ENCODE peak calls at places on chromosomes 1 and 21, in six cellular contexts. K is IMR-90, F is left ventricle myocardium inferior, P is psoas muscle, H is A673, S is colonic mucosa. O is an unnamed sample.

GRCh38 chr1:194865367-194865766 is 1679.0 kb upstream of the B3GALT2 start:
- DNase-seq in K (peak), F (no peak), P (no peak), H (no peak), S (no peak), O (no peak)

GRCh38 chr1:228047183-228047466 is 35.4 kb upstream of the ARF1 start:
- DNase-seq in K (no peak), F (no peak), P (no peak), H (no peak), S (no peak), O (no peak)

GRCh38 chr1:42784946-42785693 is at the start of gene TMEM269:
- DNase-seq in K (no peak), F (no peak), P (no peak), H (no peak), S (no peak), O (peak)

GRCh38 chr1:158101944-158102343 is 78.8 kb upstream of the CD1D start:
- DNase-seq in K (peak), F (no peak), P (no peak), H (peak), S (no peak), O (no peak)

GRCh38 chr1:230282157-230282556 is 144.0 kb downstream of the PGBD5 start:
- DNase-seq in K (no peak), F (no peak), P (peak), H (peak), S (peak), O (peak)

GRCh38 chr1:229835226-229835625 is 209.2 kb downstream of the URB2 start:
- DNase-seq in K (no peak), F (no peak), P (no peak), H (no peak), S (no peak), O (no peak)

GRCh38 chr1:25647863-25648262 is 31.3 kb downstream of the MAN1C1 start:
- DNase-seq in K (no peak), F (peak), P (no peak), H (no peak), S (peak), O (no peak)

GRCh38 chr1:211761400-211761799 is 69.2 kb downstream of the LPGAT1 start:
- DNase-seq in K (no peak), F (no peak), P (no peak), H (no peak), S (no peak), O (no peak)

GRCh38 chr1:67847466-67847865 is 14.2 kb upstream of the GNG12 start:
- DNase-seq in K (peak), F (no peak), P (no peak), H (no peak), S (no peak), O (no peak)

GRCh38 chr1:147337040-147337439 is 94.6 kb downstream of the CHD1L start:
- DNase-seq in K (no peak), F (no peak), P (no peak), H (no peak), S (no peak), O (no peak)

GRCh38 chr1:15820478-15820877 is 13.0 kb upstream of the UQCRHL start:
- DNase-seq in K (peak), F (no peak), P (no peak), H (no peak), S (no peak), O (no peak)
- H3K27ac ChIP-seq in K (no peak), F (no peak), P (no peak), H (no peak), S (no peak), O (no peak)

DNA sequence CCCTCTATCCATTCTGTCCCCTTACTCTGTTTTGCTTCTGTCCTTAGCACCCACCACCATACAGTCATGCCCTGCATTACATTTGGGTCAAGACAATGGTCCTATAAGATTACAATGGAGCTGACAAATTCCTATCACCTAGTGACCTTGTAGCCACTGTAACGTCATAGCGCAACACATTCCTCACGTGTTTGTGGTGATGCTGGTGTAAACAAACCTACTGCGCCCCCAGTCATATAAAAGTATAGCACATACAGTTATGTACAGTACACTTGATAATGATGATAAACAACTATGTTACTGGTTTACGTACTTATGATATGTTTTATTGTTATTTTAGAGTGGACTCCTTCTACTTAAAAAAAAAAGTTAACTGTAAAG is 4.2 kb upstream of the CITED4 start:
- DNase-seq in K (peak), F (no peak), P (no peak), H (no peak), S (no peak), O (no peak)
- H3K27ac ChIP-seq in K (no peak), F (peak), P (no peak), H (no peak), S (no peak), O (no peak)

DNA sequence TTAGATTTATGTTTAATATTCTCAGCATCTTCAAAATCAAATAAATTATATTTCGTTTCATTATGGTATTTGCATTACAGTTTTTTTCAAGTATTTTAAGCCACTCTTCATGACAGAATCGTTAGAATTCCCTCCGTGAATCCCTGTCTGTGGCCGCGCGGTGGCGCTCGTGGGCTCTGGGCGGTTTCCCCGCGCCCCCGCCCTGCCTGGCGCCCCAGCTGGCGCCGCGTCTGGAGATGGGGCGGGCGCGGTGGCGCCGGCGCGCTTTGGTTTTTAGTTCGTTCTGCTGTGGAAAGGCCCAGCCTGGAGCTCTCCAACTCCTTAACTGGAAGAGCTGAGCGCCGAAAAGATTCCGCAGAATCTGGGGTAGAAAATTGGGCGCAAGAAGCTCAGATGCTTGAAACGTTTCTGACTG is 25.7 kb downstream of the PRMT2 start:
- DNase-seq in K (peak), F (peak), P (peak), H (peak), S (peak), O (no peak)
- H3K27ac ChIP-seq in K (peak), F (peak), P (no peak), H (peak), S (no peak), O (no peak)

GRCh38 chr1:18902523-18903312 is at the start of gene ALDH4A1:
- DNase-seq in K (peak), F (peak), P (peak), H (peak), S (peak), O (peak)
- H3K27ac ChIP-seq in K (peak), F (peak), P (peak), H (peak), S (peak), O (peak)

DNA sequence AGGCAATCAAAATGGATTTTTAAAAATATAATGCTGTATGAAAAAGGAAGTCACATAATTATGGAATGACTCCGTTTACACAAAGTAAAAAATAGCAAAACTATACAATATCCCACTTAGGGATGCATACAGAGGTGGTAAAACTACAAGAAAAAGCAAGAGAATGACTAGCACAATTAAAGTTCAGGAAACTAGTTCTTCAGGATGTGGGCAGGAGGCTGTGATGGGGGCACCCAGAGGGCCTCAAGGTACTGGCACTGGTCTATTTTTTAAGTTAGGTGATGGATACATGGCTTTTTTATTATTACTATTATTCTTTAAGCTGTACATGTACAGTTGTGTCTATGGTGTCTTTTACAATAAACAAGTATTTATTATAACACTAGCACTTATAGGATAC is 1.4 kb upstream of the ZC3H12A start:
- DNase-seq in K (no peak), F (no peak), P (no peak), H (no peak), S (no peak), O (no peak)
- H3K27ac ChIP-seq in K (no peak), F (peak), P (peak), H (no peak), S (peak), O (no peak)

DNA sequence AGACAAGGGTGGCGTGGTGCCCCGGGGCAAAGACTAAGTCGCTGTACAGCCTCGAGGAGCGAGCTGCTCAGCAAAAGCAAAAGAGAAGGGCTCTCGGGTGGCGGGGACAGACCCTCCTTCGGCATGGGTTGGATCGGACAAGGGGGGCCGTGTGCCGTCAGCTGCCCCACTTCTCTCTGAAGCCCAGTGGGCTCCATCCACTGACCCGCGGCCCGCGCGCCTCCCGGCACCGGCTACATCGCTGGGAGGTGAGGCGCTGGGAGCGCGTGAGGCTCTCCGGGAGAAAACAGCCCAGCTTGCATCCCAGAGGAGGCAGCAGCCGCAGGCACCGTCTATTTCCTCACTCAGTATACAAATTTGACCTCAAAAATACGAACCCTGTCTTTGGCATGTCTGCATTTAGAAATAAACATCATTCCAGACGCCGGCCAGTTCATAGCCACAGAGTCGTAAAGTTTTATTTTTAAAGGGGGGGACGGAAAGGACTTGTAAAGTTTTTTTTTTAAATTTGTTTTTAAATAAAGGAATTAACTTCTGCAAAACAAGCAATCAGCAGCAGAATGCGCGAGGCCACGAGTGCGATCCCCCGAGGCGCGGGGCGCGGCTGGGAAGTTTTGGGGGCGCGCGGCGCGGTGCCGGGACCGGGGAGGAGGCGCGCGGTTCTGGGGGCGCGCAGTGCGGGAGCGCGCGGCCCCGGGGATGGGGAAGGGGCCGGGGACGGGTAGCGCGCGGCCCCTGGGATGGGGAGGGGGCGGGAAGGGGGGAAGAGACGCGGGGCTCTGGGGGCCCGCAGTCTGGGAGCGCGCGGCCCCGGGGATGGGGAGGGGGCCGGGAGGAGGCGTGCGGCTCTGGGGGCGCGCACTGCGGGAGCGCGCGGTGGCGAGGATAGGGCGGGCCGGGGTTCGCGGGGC is 637 bp upstream of the GPR137B start:
- DNase-seq in K (peak), F (no peak), P (no peak), H (peak), S (peak), O (peak)
- H3K27ac ChIP-seq in K (no peak), F (peak), P (no peak), H (no peak), S (no peak), O (no peak)

GRCh38 chr1:100164702-100165101 is 13.4 kb downstream of the LRRC39 start:
- DNase-seq in K (no peak), F (no peak), P (no peak), H (no peak), S (no peak), O (no peak)

GRCh38 chr1:100162881-100163280 is 15.2 kb downstream of the LRRC39 start:
- DNase-seq in K (no peak), F (no peak), P (no peak), H (no peak), S (no peak), O (no peak)

GRCh38 chr1:100168051-100168450 is 10.0 kb downstream of the LRRC39 start:
- DNase-seq in K (no peak), F (no peak), P (no peak), H (no peak), S (no peak), O (no peak)

DNA sequence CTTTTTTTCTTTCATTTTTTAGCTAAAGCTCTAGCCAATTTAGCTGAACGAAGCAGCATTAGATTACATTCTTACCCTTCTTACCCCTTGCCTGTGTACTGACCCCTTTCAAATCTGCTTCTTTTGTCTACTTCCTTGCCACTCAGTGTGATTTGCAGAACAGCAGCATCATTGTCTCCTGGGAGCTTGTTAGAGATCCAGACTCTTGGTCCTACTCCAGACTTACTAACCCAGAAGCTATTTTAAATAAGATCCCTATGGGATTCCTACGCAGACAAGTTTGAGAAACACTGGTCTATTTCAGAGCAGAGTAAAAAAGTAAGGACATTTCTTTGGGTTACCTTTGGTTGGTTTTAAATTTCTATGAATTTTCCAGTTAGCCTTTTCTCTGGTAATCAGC is 13.8 kb downstream of the LRRC39 start:
- DNase-seq in K (peak), F (no peak), P (no peak), H (peak), S (no peak), O (no peak)
- H3K27ac ChIP-seq in K (no peak), F (peak), P (peak), H (no peak), S (no peak), O (no peak)

GRCh38 chr1:170164103-170164763 is 18.5 kb downstream of the NTMT2 start:
- DNase-seq in K (no peak), F (no peak), P (no peak), H (no peak), S (no peak), O (no peak)
- H3K27ac ChIP-seq in K (no peak), F (no peak), P (no peak), H (no peak), S (no peak), O (no peak)

GRCh38 chr1:241639040-241639652 is 1.0 kb downstream of the CHML start:
- DNase-seq in K (peak), F (no peak), P (no peak), H (peak), S (no peak), O (no peak)

GRCh38 chr1:241637604-241638003 is 2.6 kb downstream of the CHML start:
- DNase-seq in K (peak), F (no peak), P (no peak), H (peak), S (no peak), O (no peak)

GRCh38 chr1:241639653-241640148 is 468 bp downstream of the CHML start:
- DNase-seq in K (no peak), F (peak), P (peak), H (no peak), S (peak), O (peak)

GRCh38 chr1:241637046-241637590 is 3.1 kb downstream of the CHML start:
- DNase-seq in K (peak), F (no peak), P (no peak), H (no peak), S (no peak), O (no peak)

GRCh38 chr1:241638091-241638682 is 2.0 kb downstream of the CHML start:
- DNase-seq in K (no peak), F (no peak), P (no peak), H (no peak), S (no peak), O (no peak)
- H3K27ac ChIP-seq in K (no peak), F (no peak), P (no peak), H (peak), S (no peak), O (no peak)

O was measured in Peyer's patch.